ENCODE peak calls at places on chromosome 1, in four cellular contexts. W, L, N and H are unnamed samples.

GRCh38 chr1:199550384-199551067 is 477.0 kb upstream of the NR5A2 start:
- DNase-seq in W (peak; percentile 49), N (peak; percentile 19), L (peak; percentile 35), H (peak; percentile 42)

GRCh38 chr1:63128562-63128961 is 193.8 kb upstream of the FOXD3 start:
- DNase-seq in N (no peak), L (no peak), W (no peak), H (no peak)

GRCh38 chr1:89085781-89086180 is 20.8 kb upstream of the GBP1 start:
- DNase-seq in N (no peak), L (no peak), W (peak; percentile 56), H (peak; percentile 39)

GRCh38 chr1:186235696-186236095 is 139.4 kb downstream of the TPR start:
- DNase-seq in N (no peak), W (no peak), L (no peak), H (no peak)

GRCh38 chr1:155952505-155952890 is 11.1 kb downstream of the RXFP4 start:
- DNase-seq in W (no peak), N (no peak), L (no peak), H (no peak)

GRCh38 chr1:94858276-94858675 is 38.1 kb downstream of the SLC44A3 start:
- DNase-seq in N (no peak), L (no peak), W (peak; percentile 45), H (no peak)

GRCh38 chr1:16186655-16187235 is 25.7 kb downstream of the ARHGEF19 start:
- DNase-seq in N (no peak), W (no peak), L (no peak), H (no peak)

GRCh38 chr1:31297273-31298247 is 728 bp downstream of the ZCCHC17 start:
- DNase-seq in L (no peak), N (peak; percentile 17), W (peak; percentile 37), H (peak; percentile 8)

GRCh38 chr1:72954943-72955342 is 672.6 kb upstream of the NEGR1 start:
- DNase-seq in L (no peak), W (no peak), N (no peak), H (no peak)